ENCODE peak calls at places on chromosome 12, in four cellular contexts. H is H9, O is tibial nerve, U is heart right ventricle. Q is an unnamed sample.

GRCh38 chr12:71636704-71637115 is 26.9 kb downstream of the ZFC3H1 start:
- DNase-seq in U (peak; percentile 19), O (no peak), H (no peak), Q (no peak)

GRCh38 chr12:76820888-76821482 is 57.1 kb downstream of the ZDHHC17 start:
- DNase-seq in O (no peak), H (peak; percentile 59), U (peak; percentile 11), Q (no peak)

GRCh38 chr12:90729741-90730140 is 225.2 kb downstream of the CCER1 start:
- DNase-seq in U (no peak), H (no peak), O (no peak), Q (no peak)

GRCh38 chr12:7602287-7602686 is 63.4 kb downstream of the APOBEC1 start:
- DNase-seq in O (no peak), U (no peak), H (no peak), Q (no peak)

GRCh38 chr12:75738486-75738885 is 227.1 kb upstream of the KRR1 start:
- DNase-seq in O (no peak), H (no peak), U (no peak), Q (no peak)

GRCh38 chr12:40376533-40377267 is 151.9 kb downstream of the LRRK2 start:
- DNase-seq in H (no peak), U (no peak), O (no peak), Q (no peak)

GRCh38 chr12:94563261-94563660 is 87.1 kb downstream of the TMCC3 start:
- DNase-seq in O (no peak), H (no peak), U (peak; percentile 9), Q (no peak)

GRCh38 chr12:57810450-57810849 is 8.1 kb downstream of the AVIL start:
- DNase-seq in H (no peak), O (no peak), U (no peak), Q (no peak)

GRCh38 chr12:87509233-87509820 is 519.9 kb downstream of the C12orf50 start:
- DNase-seq in U (no peak), H (no peak), O (no peak), Q (no peak)

GRCh38 chr12:56581418-56582145 is 48.5 kb downstream of the BAZ2A start:
- DNase-seq in O (no peak), U (no peak), H (no peak), Q (no peak)

GRCh38 chr12:45331552-45331951 is 115.7 kb downstream of the ANO6 start:
- DNase-seq in U (no peak), H (no peak), O (no peak), Q (no peak)

GRCh38 chr12:50166776-50167025 is 468 bp downstream of the CERS5 start:
- DNase-seq in O (no peak), U (peak; percentile 41), H (no peak), Q (no peak)

GRCh38 chr12:127280393-127281275 is 986.3 kb upstream of the TMEM132C start:
- DNase-seq in O (no peak), U (no peak), H (peak; percentile 90), Q (no peak)

GRCh38 chr12:52139579-52140062 is 52.2 kb downstream of the KRT80 start:
- DNase-seq in H (peak; percentile 87), O (no peak), U (no peak), Q (no peak)
- TF ChIP-seq CTCF in H (peak; percentile 91), O (no peak), U (peak; percentile 58), Q (no peak)

DNA sequence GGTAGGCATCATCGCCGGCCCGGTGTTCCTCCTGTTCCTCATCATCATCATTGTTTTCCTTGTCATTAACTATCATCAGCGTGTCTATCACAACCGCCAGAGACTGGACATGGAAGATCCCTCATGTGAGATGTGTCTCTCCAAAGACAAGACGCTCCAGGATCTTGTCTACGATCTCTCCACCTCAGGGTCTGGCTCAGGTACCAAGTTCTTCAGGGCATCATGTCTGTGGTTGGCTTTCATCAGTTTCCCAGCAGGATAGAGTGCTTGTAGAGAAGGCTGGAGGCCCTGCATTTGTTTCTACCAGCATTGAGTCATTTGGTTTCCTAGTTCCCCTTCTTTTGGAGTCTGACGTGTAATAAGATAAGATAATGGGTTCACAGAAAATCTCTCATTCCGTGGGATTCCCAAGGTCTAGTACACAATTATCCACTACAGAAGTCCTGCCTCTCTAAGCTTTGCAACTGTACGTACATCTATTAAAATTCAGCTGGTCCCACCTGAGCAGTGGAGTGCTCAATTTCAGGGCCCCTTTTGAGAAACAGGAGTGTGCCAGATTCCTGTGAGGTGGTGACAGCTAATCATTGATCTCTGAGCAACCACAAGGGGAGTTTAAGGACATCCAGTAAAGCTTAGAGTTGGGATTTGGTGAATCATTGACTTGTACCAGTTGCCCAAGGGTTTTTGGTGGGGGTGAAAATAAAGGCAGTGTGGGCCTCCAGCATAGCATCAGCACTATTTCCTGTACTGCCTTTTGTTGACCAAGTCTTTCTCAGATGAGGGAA is 25.1 kb downstream of the ACVR1B start:
- DNase-seq in U (no peak), O (no peak), H (no peak), Q (no peak)
- TF ChIP-seq CTCF in U (no peak), O (no peak), H (no peak), Q (no peak)

GRCh38 chr12:12364787-12365441 is 8.0 kb downstream of the BORCS5 start:
- DNase-seq in H (no peak), U (no peak), O (no peak), Q (no peak)
- TF ChIP-seq CTCF in H (no peak), U (no peak), O (no peak), Q (no peak)

GRCh38 chr12:79692249-79692619 is 1.5 kb upstream of the PAWR start:
- DNase-seq in U (no peak), O (no peak), H (no peak), Q (no peak)

GRCh38 chr12:79689477-79690155 is 1.1 kb downstream of the PAWR start:
- DNase-seq in H (peak; percentile 57), O (no peak), U (peak; percentile 11), Q (no peak)

GRCh38 chr12:79691299-79692248 is 810 bp upstream of the PAWR start:
- DNase-seq in U (peak; percentile 17), O (no peak), H (no peak), Q (no peak)

GRCh38 chr12:79690156-79690605 is 583 bp downstream of the PAWR start:
- DNase-seq in H (no peak), U (peak; percentile 18), O (no peak), Q (no peak)

DNA sequence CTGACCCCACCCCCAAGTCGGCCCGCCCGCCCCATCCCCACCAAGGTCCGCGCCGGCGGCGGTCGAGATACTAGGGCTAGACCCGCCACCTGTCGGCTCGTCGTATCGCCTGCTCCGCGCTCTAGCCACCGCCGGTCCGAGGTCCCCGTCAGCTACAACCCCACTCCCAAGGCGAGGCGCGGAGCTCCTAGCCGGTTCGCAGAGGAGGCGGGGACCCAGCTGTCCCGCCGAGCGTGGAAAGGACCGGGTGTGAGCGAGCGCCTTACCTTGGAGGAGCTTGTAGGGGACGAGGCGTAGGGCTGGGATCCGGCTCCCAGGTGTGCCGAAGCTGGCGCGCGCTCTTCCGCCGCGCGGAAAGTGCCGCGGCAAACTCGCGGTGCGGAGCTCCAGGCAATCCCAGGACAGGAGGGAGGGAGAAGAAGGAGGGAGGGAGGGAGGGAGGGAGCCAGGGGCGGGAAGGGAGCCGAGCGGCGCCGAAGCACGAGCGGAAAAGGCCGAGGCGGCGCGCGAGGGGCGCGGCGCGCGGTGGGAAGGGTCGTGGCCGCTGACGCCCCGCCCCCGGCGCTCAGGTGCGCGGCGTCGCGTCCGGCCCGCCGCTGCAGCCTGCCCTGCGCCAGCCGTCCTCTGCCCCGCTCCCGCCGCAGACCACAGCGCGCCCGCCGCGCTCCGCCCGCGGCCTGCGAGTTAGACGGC is at the start of gene PAWR:
- DNase-seq in O (peak; percentile 21), H (peak; percentile 91), U (peak; percentile 48), Q (peak; percentile 44)
- TF ChIP-seq CTCF in O (peak; percentile 14), H (peak; percentile 46), U (no peak), Q (no peak)

GRCh38 chr12:101876861-101877815 is at the start of gene DRAM1:
- DNase-seq in H (peak; percentile 88), O (peak; percentile 81), U (peak; percentile 88), Q (peak; percentile 60)
- TF ChIP-seq CTCF in H (peak; percentile 27), O (peak; percentile 54), U (no peak), Q (no peak)

GRCh38 chr12:62832027-62832426 is 102.9 kb downstream of the PPM1H start:
- DNase-seq in U (no peak), O (no peak), H (no peak), Q (no peak)

GRCh38 chr12:62832528-62832927 is 102.4 kb downstream of the PPM1H start:
- DNase-seq in U (no peak), H (no peak), O (no peak), Q (no peak)

GRCh38 chr12:62827855-62828254 is 107.1 kb downstream of the PPM1H start:
- DNase-seq in U (no peak), O (no peak), H (no peak), Q (no peak)

DNA sequence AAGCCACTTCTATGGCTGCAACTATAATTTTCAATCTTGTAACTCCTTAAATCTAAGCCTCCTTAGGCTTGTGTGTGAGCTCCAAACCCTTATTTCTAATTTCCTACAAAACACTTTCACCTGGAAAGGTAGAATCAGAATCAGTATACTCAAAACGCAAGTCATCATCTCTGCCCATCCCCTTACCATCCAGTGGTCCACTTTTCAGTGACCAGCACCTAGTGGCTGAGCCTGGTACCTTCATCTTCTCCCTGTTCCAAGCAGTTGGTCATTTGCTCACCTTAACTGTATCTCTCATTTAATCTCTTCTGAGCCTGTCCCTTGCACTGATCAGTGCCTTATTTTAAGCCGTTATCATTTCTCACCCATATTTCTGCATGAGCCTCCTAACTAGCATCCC is 107.9 kb downstream of the PPM1H start:
- DNase-seq in O (no peak), H (no peak), U (no peak), Q (no peak)
- TF ChIP-seq CTCF in O (no peak), H (peak; percentile 54), U (no peak), Q (no peak)

GRCh38 chr12:9626821-9627220 is 19.1 kb upstream of the KLRB1 start:
- DNase-seq in O (no peak), H (no peak), U (no peak), Q (no peak)
- TF ChIP-seq CTCF in O (no peak), H (no peak), U (no peak), Q (no peak)

GRCh38 chr12:31928246-31929139 is 30.7 kb upstream of the RESF1 start:
- DNase-seq in O (no peak), H (no peak), U (no peak), Q (no peak)

GRCh38 chr12:31929140-31929526 is 30.1 kb upstream of the RESF1 start:
- DNase-seq in O (no peak), U (no peak), H (no peak), Q (no peak)

DNA sequence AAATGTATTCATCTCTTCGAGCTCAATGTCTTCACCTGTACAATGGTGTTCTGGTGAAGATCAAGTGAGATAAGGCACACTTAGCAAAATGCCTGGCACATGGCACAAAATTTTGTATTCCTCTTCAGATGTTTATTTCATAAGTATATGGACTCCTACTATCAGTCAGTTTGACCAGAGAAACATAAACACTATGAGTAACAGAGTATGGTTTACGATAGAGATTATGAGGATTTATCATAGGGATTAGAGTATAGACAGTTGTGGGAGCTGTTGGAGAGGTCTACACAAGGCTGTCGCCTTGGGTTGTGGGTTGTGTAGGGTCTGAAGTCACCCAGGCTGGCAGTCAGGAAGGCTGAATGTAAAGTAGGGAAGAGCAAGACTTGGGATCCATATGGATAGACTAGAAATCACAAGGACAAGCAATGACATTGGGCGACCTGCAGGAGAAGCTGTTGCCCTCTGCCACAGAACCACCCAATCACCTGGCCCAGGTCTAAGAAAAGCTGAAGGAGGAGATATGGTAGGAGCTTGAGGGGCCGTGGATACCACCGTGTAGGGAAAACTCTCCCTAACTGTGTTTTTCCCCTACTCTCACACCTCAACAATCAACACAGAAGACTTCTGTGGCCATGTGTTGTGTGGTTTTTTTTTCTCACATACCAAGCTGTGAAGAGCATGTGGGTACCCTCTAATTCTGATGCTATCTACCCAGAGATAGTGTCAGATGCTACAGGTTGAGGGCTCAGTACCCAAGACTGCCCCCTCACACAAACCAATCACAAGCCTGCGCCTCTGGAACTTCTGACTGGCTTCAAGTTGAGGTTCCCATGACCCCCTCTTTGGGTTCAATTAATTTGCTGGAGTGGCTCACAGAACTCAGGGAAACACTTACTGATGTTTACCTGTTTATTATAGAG is 27.2 kb upstream of the RESF1 start:
- DNase-seq in O (no peak), H (peak; percentile 38), U (no peak), Q (no peak)
- TF ChIP-seq CTCF in O (no peak), H (peak; percentile 54), U (no peak), Q (no peak)

GRCh38 chr12:18320036-18320617 is 58.8 kb downstream of the PIK3C2G start:
- DNase-seq in H (peak; percentile 58), U (no peak), O (no peak), Q (no peak)
- TF ChIP-seq CTCF in H (peak; percentile 67), U (peak; percentile 45), O (no peak), Q (no peak)